ENCODE peak calls at places on chromosomes 6 and 20, in nine cellular contexts. E, G, Y, F, K, Q, V, H and N are unnamed samples. For H3K9me3, the result is how much of the 10 kb centered on the place peaks cover.

GRCh38 chr20:39825524-39825923 is 863.4 kb downstream of the DHX35 start:
- DNase-seq in E (no peak), G (no peak), Y (no peak), F (no peak), K (no peak), Q (no peak), V (no peak), H (no peak), N (no peak)

GRCh38 chr6:3428247-3428646 is 28.6 kb downstream of the SLC22A23 start:
- DNase-seq in E (no peak), G (no peak), Y (no peak), F (no peak), K (no peak), Q (no peak), V (no peak), H (no peak), N (no peak)

GRCh38 chr6:5146396-5146795 is 61.3 kb downstream of the PPP1R3G start:
- DNase-seq in E (no peak), G (no peak), Y (no peak), F (no peak), K (no peak), Q (no peak), V (no peak), H (no peak), N (no peak)

GRCh38 chr6:169619650-169620049 is 82.2 kb downstream of the WDR27 start:
- DNase-seq in E (no peak), G (no peak), Y (no peak), F (no peak), K (no peak), Q (no peak), V (no peak), H (no peak), N (no peak)

GRCh38 chr6:135189344-135189743 is 8.2 kb downstream of the MYB start:
- DNase-seq in E (no peak), G (no peak), Y (no peak), F (no peak), K (no peak), Q (no peak), V (no peak), H (no peak), N (no peak)

GRCh38 chr20:53080412-53080962 is 108.3 kb downstream of the TSHZ2 start:
- DNase-seq in E (no peak), G (no peak), Y (no peak), F (no peak), K (no peak), Q (no peak), V (no peak), H (no peak), N (no peak)

GRCh38 chr6:5681480-5681879 is 325.2 kb downstream of the NRN1 start:
- DNase-seq in E (no peak), G (no peak), Y (no peak), F (no peak), K (no peak), Q (no peak), V (no peak), H (no peak), N (no peak)

GRCh38 chr6:33423777-33424176 is 3.9 kb downstream of the SYNGAP1 start:
- DNase-seq in E (no peak), G (no peak), Y (no peak), F (no peak), K (no peak), Q (no peak), V (no peak), H (no peak), N (no peak)

GRCh38 chr20:36825374-36826104 is 50.4 kb upstream of the TLDC2 start:
- DNase-seq in E (no peak), G (peak), Y (no peak), F (no peak), K (no peak), Q (no peak), V (no peak), H (no peak), N (no peak)

GRCh38 chr6:113903666-113904330 is 46.7 kb downstream of the MARCKS start:
- DNase-seq in E (no peak), G (peak), Y (no peak), F (peak), K (no peak), Q (no peak), V (no peak), H (no peak), N (peak)

GRCh38 chr6:5671162-5671561 is 335.6 kb downstream of the NRN1 start:
- DNase-seq in E (peak), G (no peak), Y (no peak), F (no peak), K (no peak), Q (no peak), V (no peak), H (no peak), N (no peak)

GRCh38 chr6:12275084-12275483 is 15.1 kb upstream of the EDN1 start:
- DNase-seq in E (no peak), G (no peak), Y (no peak), F (no peak), K (no peak), Q (no peak), V (no peak), H (no peak), N (no peak)

GRCh38 chr6:81984599-81984998 is 232.1 kb upstream of the TENT5A start:
- DNase-seq in E (no peak), G (no peak), Y (no peak), F (no peak), K (no peak), Q (no peak), V (no peak), H (no peak), N (no peak)

GRCh38 chr6:37713529-37714119 is 15.9 kb upstream of the MDGA1 start:
- DNase-seq in E (no peak), G (no peak), Y (no peak), F (no peak), K (no peak), Q (peak), V (no peak), H (no peak), N (no peak)

GRCh38 chr6:3135668-3136297 is 17.3 kb downstream of the BPHL start:
- DNase-seq in E (peak), G (peak), Y (no peak), F (no peak), K (no peak), Q (no peak), V (no peak), H (no peak), N (peak)

GRCh38 chr6:13048113-13048512 is 280.2 kb downstream of the TBC1D7 start:
- DNase-seq in E (no peak), G (peak), Y (no peak), F (no peak), K (no peak), Q (no peak), V (no peak), H (no peak), N (no peak)

GRCh38 chr6:170292111-170292777 is 1.4 kb upstream of the DLL1 start:
- DNase-seq in E (no peak), G (peak), Y (no peak), F (no peak), K (no peak), Q (no peak), V (no peak), H (no peak), N (no peak)

GRCh38 chr6:31125162-31125561 is 4.9 kb upstream of the CDSN start:
- DNase-seq in E (peak), G (no peak), Y (no peak), F (peak), K (no peak), Q (peak), V (no peak), H (no peak), N (peak)

GRCh38 chr20:38141889-38142494 is 23.1 kb downstream of the TGM2 start:
- DNase-seq in E (no peak), G (no peak), Y (no peak), F (no peak), K (no peak), Q (no peak), V (no peak), H (no peak), N (no peak)

GRCh38 chr6:7542878-7543394 is 1.5 kb downstream of the DSP start:
- DNase-seq in E (peak), G (peak), Y (peak), F (peak), K (no peak), Q (peak), V (no peak), H (no peak), N (peak)

GRCh38 chr6:46642928-46643751 is 9.5 kb downstream of the CYP39A1 start:
- DNase-seq in E (no peak), G (no peak), Y (no peak), F (no peak), K (no peak), Q (no peak), V (no peak), H (no peak), N (no peak)

GRCh38 chr6:158536891-158537798 is 22.7 kb upstream of the TMEM181 start:
- DNase-seq in E (no peak), G (peak), Y (peak), F (no peak), K (peak), Q (no peak), V (no peak), H (peak), N (no peak)

GRCh38 chr20:50478162-50479036 is 31.8 kb upstream of the PTPN1 start:
- DNase-seq in E (peak), G (peak), Y (peak), F (peak), K (peak), Q (peak), V (no peak), H (peak), N (peak)

GRCh38 chr6:56851541-56852248 is 103.2 kb upstream of the BEND6 start:
- DNase-seq in E (peak), G (peak), Y (peak), F (peak), K (no peak), Q (peak), V (peak), H (peak), N (peak)

GRCh38 chr20:62822239-62822787 is 5.5 kb downstream of the COL9A3 start:
- DNase-seq in E (no peak), G (no peak), Y (no peak), F (no peak), K (no peak), Q (no peak), V (no peak), H (no peak), N (no peak)

GRCh38 chr6:157226026-157226639 is 97.2 kb downstream of the TMEM242 start:
- DNase-seq in E (no peak), G (no peak), Y (no peak), F (peak), K (no peak), Q (no peak), V (no peak), H (no peak), N (no peak)

GRCh38 chr6:54138795-54139194 is 27.6 kb downstream of the MLIP start:
- DNase-seq in E (no peak), G (no peak), Y (no peak), F (no peak), K (no peak), Q (no peak), V (no peak), H (no peak), N (no peak)

GRCh38 chr6:32092760-32093497 is 16.2 kb downstream of the TNXB start:
- DNase-seq in E (no peak), G (no peak), Y (no peak), F (peak), K (no peak), Q (no peak), V (peak), H (no peak), N (no peak)

GRCh38 chr6:56517155-56517745 is 125.4 kb downstream of the DST start:
- DNase-seq in E (no peak), G (no peak), Y (no peak), F (no peak), K (no peak), Q (no peak), V (peak), H (no peak), N (no peak)

GRCh38 chr20:37243937-37244571 is 17.6 kb downstream of the GHRH start:
- DNase-seq in E (no peak), G (peak), Y (no peak), F (no peak), K (no peak), Q (peak), V (no peak), H (no peak), N (peak)

GRCh38 chr6:27668442-27669275 is 195.8 kb upstream of the ZNF184 start:
- DNase-seq in E (peak), G (peak), Y (peak), F (peak), K (no peak), Q (no peak), V (no peak), H (peak), N (no peak)

GRCh38 chr20:671252-672030 is 4.2 kb downstream of the SCRT2 start:
- DNase-seq in E (peak), G (no peak), Y (no peak), F (no peak), K (no peak), Q (no peak), V (no peak), H (no peak), N (no peak)

GRCh38 chr6:112801681-112802080 is 454.6 kb downstream of the RFPL4B start:
- DNase-seq in E (no peak), G (no peak), Y (no peak), F (no peak), K (no peak), Q (no peak), V (no peak), H (no peak), N (no peak)
- H3K9me3 ChIP-seq in E (under half), G (under half), Y (under half), F (under half), K (under half), Q (under half), V (under half), H (under half), N (under half)

GRCh38 chr20:59683181-59683580 is 78.8 kb downstream of the PHACTR3 start:
- DNase-seq in E (no peak), G (no peak), Y (no peak), F (no peak), K (no peak), Q (no peak), V (no peak), H (no peak), N (no peak)

GRCh38 chr20:59690101-59690500 is 85.8 kb downstream of the PHACTR3 start:
- DNase-seq in E (no peak), G (no peak), Y (no peak), F (no peak), K (no peak), Q (no peak), V (no peak), H (no peak), N (no peak)

GRCh38 chr20:59688999-59689398 is 84.7 kb downstream of the PHACTR3 start:
- DNase-seq in E (no peak), G (no peak), Y (no peak), F (no peak), K (no peak), Q (no peak), V (no peak), H (no peak), N (no peak)

GRCh38 chr20:59684685-59685212 is 80.4 kb downstream of the PHACTR3 start:
- DNase-seq in E (no peak), G (no peak), Y (no peak), F (no peak), K (no peak), Q (no peak), V (no peak), H (no peak), N (no peak)

DNA sequence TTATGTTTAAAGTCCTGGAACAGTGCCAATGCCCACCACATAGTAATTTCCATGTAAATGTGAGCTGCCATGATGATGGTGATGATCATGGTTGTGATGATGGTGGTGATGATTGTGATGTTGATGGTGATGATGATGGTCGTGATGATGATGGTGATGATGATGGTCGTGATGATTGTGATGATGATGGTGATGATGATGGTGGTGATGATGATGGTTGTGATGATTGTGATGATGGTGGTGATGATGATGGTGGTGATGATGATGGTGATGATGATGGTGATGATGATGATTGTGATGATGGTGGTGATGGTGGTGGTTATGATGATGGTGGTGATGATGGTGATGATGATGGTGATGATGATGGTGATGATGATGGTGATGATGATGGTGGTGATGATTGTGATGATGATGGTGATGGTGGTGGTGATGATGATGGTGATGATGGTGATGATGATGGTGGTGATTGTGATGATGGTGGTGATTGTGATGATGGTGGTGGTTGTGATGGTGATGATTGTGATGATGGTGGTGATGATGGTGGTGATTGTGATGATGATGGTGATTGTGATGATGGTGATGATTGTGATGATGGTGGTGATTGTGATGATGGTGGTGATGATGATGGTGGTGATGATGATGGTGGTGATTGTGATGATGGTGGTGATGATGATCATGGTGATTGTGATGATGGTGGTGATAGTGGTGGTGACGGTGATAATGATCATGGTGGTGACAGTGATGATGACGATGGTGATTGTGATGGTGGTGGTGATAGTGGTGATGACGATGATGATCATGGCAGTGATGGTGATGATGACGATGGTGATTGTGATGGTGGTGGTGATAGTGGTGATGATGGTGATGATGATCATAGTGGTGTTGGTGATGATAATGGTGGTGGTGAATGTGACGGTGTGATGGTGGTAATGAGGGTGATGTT is 82.3 kb downstream of the PHACTR3 start:
- DNase-seq in E (no peak), G (no peak), Y (no peak), F (no peak), K (no peak), Q (no peak), V (no peak), H (no peak), N (no peak)
- H3K9me3 ChIP-seq in E (under half), G (under half), Y (under half), F (under half), K (under half), Q (under half), V (under half), H (under half), N (under half)

GRCh38 chr6:317452-318144 is 25.3 kb downstream of the DUSP22 start:
- DNase-seq in E (no peak), G (no peak), Y (no peak), F (no peak), K (no peak), Q (no peak), V (no peak), H (no peak), N (no peak)

GRCh38 chr6:318265-318890 is 26.1 kb downstream of the DUSP22 start:
- DNase-seq in E (no peak), G (no peak), Y (no peak), F (no peak), K (no peak), Q (no peak), V (no peak), H (no peak), N (no peak)

GRCh38 chr6:315921-316752 is 23.9 kb downstream of the DUSP22 start:
- DNase-seq in E (no peak), G (no peak), Y (no peak), F (no peak), K (no peak), Q (no peak), V (no peak), H (no peak), N (no peak)

GRCh38 chr6:316753-317038 is 24.4 kb downstream of the DUSP22 start:
- DNase-seq in E (no peak), G (no peak), Y (no peak), F (no peak), K (no peak), Q (no peak), V (no peak), H (no peak), N (no peak)

GRCh38 chr6:317068-317451 is 24.8 kb downstream of the DUSP22 start:
- DNase-seq in E (no peak), G (no peak), Y (no peak), F (no peak), K (no peak), Q (no peak), V (no peak), H (no peak), N (no peak)
- H3K9me3 ChIP-seq in E (under half), G (under half), Y (under half), F (under half), K (under half), Q (under half), V (under half), H (under half), N (under half)

DNA sequence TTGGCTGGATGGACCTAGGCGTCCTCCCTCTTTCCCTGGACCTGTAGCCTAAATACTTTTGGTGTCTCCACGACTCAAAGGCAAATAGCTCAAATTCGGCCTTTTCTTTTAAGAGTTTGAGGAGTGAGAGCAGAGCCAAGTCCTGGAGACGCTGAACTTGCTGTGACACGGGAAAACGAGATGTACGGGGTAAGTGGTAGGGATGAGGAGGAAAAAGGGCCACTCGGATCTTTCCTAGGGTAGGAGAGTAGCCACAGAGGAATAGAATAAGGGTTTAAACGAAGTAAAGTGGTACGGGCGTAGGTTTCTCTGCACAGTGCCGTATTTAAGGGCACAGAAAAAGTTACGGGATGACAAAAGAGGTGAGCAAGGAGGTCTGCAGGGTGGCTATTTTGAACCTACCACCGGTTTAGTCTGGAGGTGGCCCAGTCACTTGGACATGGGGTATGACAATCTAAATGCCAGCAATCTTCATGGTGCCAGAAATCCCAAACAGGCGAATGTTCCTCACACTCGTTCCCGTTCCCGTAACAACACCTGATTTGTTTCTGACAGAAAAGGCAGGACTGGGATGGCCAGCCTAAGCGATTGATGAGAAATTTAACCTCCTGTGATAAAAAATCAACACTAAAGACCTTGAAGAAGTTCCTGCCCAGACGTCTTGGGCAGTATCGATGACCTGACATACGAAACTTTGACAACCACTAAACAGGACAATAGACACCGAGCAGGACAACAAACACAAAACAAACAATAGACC is 149.3 kb downstream of the TRIM27 start:
- DNase-seq in E (no peak), G (no peak), Y (no peak), F (no peak), K (no peak), Q (no peak), V (no peak), H (no peak), N (no peak)
- H3K9me3 ChIP-seq in E (under half), G (under half), Y (under half), F (under half), K (under half), Q (under half), V (under half), H (under half), N (under half)

DNA sequence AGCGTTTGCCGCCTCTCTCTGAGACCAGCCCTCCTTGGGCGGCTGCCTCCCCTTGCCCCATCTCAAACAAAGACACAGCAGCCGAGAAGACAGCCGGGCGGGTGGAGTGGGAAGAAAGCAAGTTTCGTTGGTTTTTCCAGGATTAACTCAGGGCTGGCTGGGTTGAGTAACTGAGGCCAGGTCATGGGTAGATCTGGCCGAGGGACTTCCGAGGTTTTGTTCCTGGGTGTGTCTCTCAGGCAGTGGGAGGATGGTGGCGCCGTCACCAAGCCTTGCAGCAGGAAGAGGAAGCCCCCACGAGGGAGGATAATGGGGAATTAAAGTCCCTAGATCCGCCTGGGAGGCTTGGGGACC is 167.2 kb downstream of the TTLL2 start:
- DNase-seq in E (no peak), G (no peak), Y (no peak), F (no peak), K (no peak), Q (no peak), V (no peak), H (no peak), N (no peak)
- H3K9me3 ChIP-seq in E (under half), G (under half), Y (under half), F (under half), K (under half), Q (under half), V (half or more), H (under half), N (under half)